ENCODE peak calls at places on chromosomes 13 and 19, in six cellular contexts. N, X, Z, A, G and Q are unnamed samples.
A peak's percentile ranks its signal among the peaks of the same experiment; 100 is the strongest.

GRCh38 chr19:5333581-5334365 is 6.8 kb downstream of the PTPRS start:
- DNase-seq in N (no peak), X (no peak), Z (no peak), A (no peak), G (no peak), Q (no peak)

GRCh38 chr13:50334944-50335343 is 319.7 kb downstream of the KCNRG start:
- DNase-seq in N (peak; percentile 11), X (no peak), Z (no peak), A (no peak), G (no peak), Q (no peak)

GRCh38 chr19:50501568-50502475 is 9.2 kb downstream of the JOSD2 start:
- DNase-seq in N (no peak), X (no peak), Z (no peak), A (no peak), G (peak; percentile 52), Q (no peak)

GRCh38 chr19:48685583-48685982 is 10.2 kb upstream of the FUT2 start:
- DNase-seq in N (no peak), X (no peak), Z (no peak), A (no peak), G (no peak), Q (no peak)

GRCh38 chr19:2549701-2550191 is 73.8 kb downstream of the GADD45B start:
- DNase-seq in N (peak; percentile 93), X (no peak), Z (no peak), A (peak; percentile 78), G (peak; percentile 86), Q (no peak)

GRCh38 chr13:106151056-106151699 is 384.3 kb downstream of the EFNB2 start:
- DNase-seq in N (peak; percentile 96), X (no peak), Z (no peak), A (no peak), G (no peak), Q (no peak)

GRCh38 chr19:33883869-33884519 is 87.3 kb downstream of the KCTD15 start:
- DNase-seq in N (peak; percentile 43), X (no peak), Z (no peak), A (no peak), G (no peak), Q (peak; percentile 78)

GRCh38 chr19:459724-460511 is 915 bp downstream of the SHC2 start:
- DNase-seq in N (peak; percentile 37), X (no peak), Z (no peak), A (peak; percentile 58), G (peak; percentile 82), Q (peak; percentile 83)

GRCh38 chr13:62296812-62297211 is 881.2 kb upstream of the PCDH20 start:
- DNase-seq in N (no peak), X (no peak), Z (no peak), A (no peak), G (no peak), Q (no peak)

GRCh38 chr13:113291997-113292862 is 4.8 kb upstream of the LAMP1 start:
- DNase-seq in N (peak; percentile 52), X (no peak), Z (no peak), A (no peak), G (no peak), Q (no peak)

GRCh38 chr19:38228491-38229439 is 4.7 kb upstream of the DPF1 start:
- DNase-seq in N (no peak), X (no peak), Z (no peak), A (peak; percentile 36), G (no peak), Q (peak; percentile 33)

GRCh38 chr19:57269515-57270250 is 10.6 kb upstream of the ZNF460 start:
- DNase-seq in N (peak; percentile 95), X (no peak), Z (no peak), A (no peak), G (no peak), Q (no peak)

GRCh38 chr13:110387451-110388140 is 80.5 kb downstream of the COL4A2 start:
- DNase-seq in N (peak; percentile 79), X (no peak), Z (no peak), A (no peak), G (no peak), Q (no peak)

GRCh38 chr13:101655435-101655834 is 203.0 kb downstream of the ITGBL1 start:
- DNase-seq in N (no peak), X (no peak), Z (no peak), A (no peak), G (no peak), Q (no peak)

GRCh38 chr13:44930907-44931676 is 58.2 kb downstream of the NUFIP1 start:
- DNase-seq in N (peak; percentile 72), X (no peak), Z (no peak), A (no peak), G (no peak), Q (no peak)

GRCh38 chr13:87128006-87128405 is 543.2 kb upstream of the SLITRK5 start:
- DNase-seq in N (no peak), X (no peak), Z (no peak), A (no peak), G (no peak), Q (no peak)